ENCODE peak calls at places on chromosomes 7 and 10, in four cellular contexts. O, U, J and E are unnamed samples.

GRCh38 chr7:28096713-28097112 is 83.9 kb downstream of the JAZF1 start:
- DNase-seq in U (no peak), O (no peak), J (peak; percentile 51), E (peak; percentile 82)

GRCh38 chr7:94301024-94301588 is 93.6 kb upstream of the COL1A2 start:
- DNase-seq in U (peak; percentile 57), J (peak; percentile 57), O (peak; percentile 86), E (peak; percentile 96)

GRCh38 chr7:20785211-20786048 is 1.3 kb downstream of the SP8 start:
- DNase-seq in J (no peak), U (peak; percentile 68), O (peak; percentile 67), E (no peak)

GRCh38 chr7:100105534-100105933 is 4.1 kb downstream of the AP4M1 start:
- DNase-seq in J (no peak), U (no peak), O (no peak), E (no peak)

GRCh38 chr7:140229591-140230516 is 53.1 kb upstream of the KDM7A start:
- DNase-seq in J (peak; percentile 12), O (peak; percentile 74), U (peak; percentile 74), E (no peak)

GRCh38 chr10:119494224-119495060 is 48.1 kb downstream of the RGS10 start:
- DNase-seq in J (no peak), O (no peak), U (no peak), E (no peak)

GRCh38 chr10:109880886-109881467 is 42.3 kb downstream of the XPNPEP1 start:
- DNase-seq in J (no peak), U (no peak), O (no peak), E (no peak)

GRCh38 chr7:132789281-132789680 is 213.0 kb upstream of the PLXNA4 start:
- DNase-seq in U (no peak), J (no peak), O (no peak), E (no peak)

GRCh38 chr10:17075510-17075909 is 54.1 kb downstream of the CUBN start:
- DNase-seq in U (no peak), J (no peak), O (no peak), E (peak; percentile 22)

GRCh38 chr10:26489081-26489480 is 50.9 kb downstream of the APBB1IP start:
- DNase-seq in U (no peak), J (no peak), O (no peak), E (no peak)

GRCh38 chr10:133030791-133031190 is 56.9 kb upstream of the ADGRA1 start:
- DNase-seq in O (peak; percentile 64), U (no peak), J (peak; percentile 40), E (peak; percentile 42)

GRCh38 chr7:24912874-24913514 is 67.0 kb downstream of the OSBPL3 start:
- DNase-seq in O (no peak), J (no peak), U (peak; percentile 22), E (no peak)

GRCh38 chr10:107163086-107163880 is 1.2 kb downstream of the SORCS1 start:
- DNase-seq in O (no peak), U (no peak), J (peak; percentile 24), E (no peak)

GRCh38 chr10:122852261-122852660 is 6.6 kb upstream of the CUZD1 start:
- DNase-seq in U (no peak), O (no peak), J (no peak), E (no peak)

GRCh38 chr7:132776105-132776504 is 199.8 kb upstream of the PLXNA4 start:
- DNase-seq in U (no peak), O (no peak), J (no peak), E (no peak)

GRCh38 chr7:18491871-18492270 is 3.7 kb upstream of the HDAC9 start:
- DNase-seq in O (no peak), U (no peak), J (no peak), E (no peak)

GRCh38 chr10:105398202-105398601 is 757.1 kb downstream of the SORCS3 start:
- DNase-seq in J (no peak), U (no peak), O (no peak), E (no peak)

GRCh38 chr10:129233351-129234148 is 233.5 kb upstream of the MGMT start:
- DNase-seq in O (no peak), J (no peak), U (no peak), E (no peak)

GRCh38 chr7:44322631-44323363 is 2.6 kb downstream of the CAMK2B start:
- DNase-seq in J (no peak), U (peak; percentile 46), O (no peak), E (no peak)

GRCh38 chr10:104076743-104077160 is 8.9 kb downstream of the COL17A1 start:
- DNase-seq in J (peak; percentile 70), O (peak; percentile 58), U (no peak), E (no peak)

GRCh38 chr10:76558996-76559888 is 1078.4 kb downstream of the KCNMA1 start:
- DNase-seq in J (no peak), O (no peak), U (no peak), E (no peak)

GRCh38 chr7:27204851-27205322 is 5.0 kb upstream of the HOXA13 start:
- DNase-seq in U (peak; percentile 61), O (peak; percentile 46), J (no peak), E (peak; percentile 20)

GRCh38 chr7:143416565-143417149 is 8.0 kb upstream of the EPHA1 start:
- DNase-seq in J (peak; percentile 36), O (no peak), U (no peak), E (no peak)

GRCh38 chr7:1459930-1460756 is 873 bp upstream of the MICALL2 start:
- DNase-seq in O (peak; percentile 51), U (no peak), J (no peak), E (peak; percentile 23)

GRCh38 chr10:23437987-23438546 is 808 bp upstream of the OTUD1 start:
- DNase-seq in O (no peak), U (peak; percentile 35), J (no peak), E (no peak)

GRCh38 chr7:79093421-79093820 is 360.0 kb downstream of the MAGI2 start:
- DNase-seq in O (no peak), U (no peak), J (no peak), E (no peak)

GRCh38 chr10:124465003-124465776 is 3.6 kb downstream of the LHPP start:
- DNase-seq in O (no peak), J (no peak), U (no peak), E (no peak)

GRCh38 chr7:123154231-123154860 is 45.4 kb downstream of the SLC13A1 start:
- DNase-seq in U (peak; percentile 81), O (peak; percentile 67), J (peak; percentile 86), E (peak; percentile 91)

GRCh38 chr7:157006205-157006747 is 4.2 kb downstream of the MNX1 start:
- DNase-seq in U (peak; percentile 71), O (peak; percentile 63), J (no peak), E (no peak)

GRCh38 chr10:89553064-89553734 is 17.8 kb upstream of the SLC16A12 start:
- DNase-seq in U (no peak), O (no peak), J (no peak), E (peak; percentile 96)

GRCh38 chr7:4951903-4952636 is 6.9 kb downstream of the MMD2 start:
- DNase-seq in O (peak; percentile 62), J (no peak), U (no peak), E (peak; percentile 34)

GRCh38 chr10:42551582-42552187 is 86.7 kb downstream of the ZNF33B start:
- DNase-seq in J (peak; percentile 0), U (no peak), O (no peak), E (no peak)

GRCh38 chr10:100710151-100710871 is 35.1 kb upstream of the PAX2 start:
- DNase-seq in U (peak; percentile 61), J (no peak), O (no peak), E (peak; percentile 17)

GRCh38 chr7:1811850-1812692 is 142.0 kb downstream of the ELFN1 start:
- DNase-seq in U (no peak), J (peak; percentile 21), O (no peak), E (no peak)

DNA sequence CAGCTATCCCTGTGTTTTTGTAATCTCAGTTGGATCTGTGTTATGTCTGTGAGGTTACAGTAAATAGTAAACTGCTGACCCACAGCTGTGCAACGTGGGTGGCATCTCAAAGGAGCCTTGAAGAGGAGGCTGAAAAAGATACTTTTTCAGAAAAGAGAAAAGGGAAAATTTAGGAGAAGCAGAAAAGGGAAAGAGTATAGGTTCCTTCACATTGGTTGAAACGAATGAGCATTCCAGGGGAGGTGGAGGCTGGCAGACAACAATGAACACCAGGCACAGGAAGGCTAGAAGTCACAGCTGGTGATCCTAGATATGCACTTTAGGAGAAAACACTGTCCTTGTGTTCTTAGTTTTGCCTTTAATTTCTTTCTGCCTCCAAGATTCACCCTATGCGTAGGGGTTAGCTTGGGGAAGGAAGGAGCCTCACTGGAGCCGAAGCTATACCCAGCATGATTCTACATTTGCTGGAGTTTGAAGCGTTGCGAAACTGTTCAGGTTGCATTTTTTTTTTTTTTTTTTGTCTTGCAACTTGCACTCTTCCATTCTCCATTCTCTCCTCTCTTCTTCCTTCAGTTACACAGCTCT is 18.3 kb downstream of the CPED1 start:
- DNase-seq in J (no peak), U (no peak), O (no peak), E (no peak)
- H2BK12ac ChIP-seq in J (no peak overlapping the region), U (no peak overlapping the region), O (no peak overlapping the region), E (no peak overlapping the region)

DNA sequence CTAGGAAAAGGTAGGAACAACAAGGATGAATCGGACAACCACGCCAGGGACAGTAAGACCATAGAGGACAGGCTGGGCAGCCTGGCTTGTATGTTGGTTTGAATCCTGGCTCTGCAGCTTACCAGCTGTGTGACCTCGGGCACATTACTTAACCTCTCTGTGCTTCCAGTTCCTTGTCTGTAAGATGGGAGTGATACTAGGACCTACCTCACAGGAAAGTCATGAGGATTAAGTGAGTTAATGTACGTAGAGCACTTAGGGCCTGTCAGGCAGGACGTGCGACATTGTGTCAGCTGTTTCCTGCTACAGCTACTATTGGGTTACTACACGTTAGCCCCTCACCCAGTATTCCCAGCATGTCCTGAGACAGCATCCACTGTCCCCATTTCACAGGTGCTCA is 32.1 kb downstream of the PLAC9 start:
- DNase-seq in J (no peak), U (no peak), O (no peak), E (peak; percentile 75)
- H2BK12ac ChIP-seq in J (no peak overlapping the region), U (no peak overlapping the region), O (no peak overlapping the region), E (no peak overlapping the region)

GRCh38 chr7:128452552-128452951 is 3.1 kb upstream of the HILPDA start:
- DNase-seq in U (no peak), O (no peak), J (no peak), E (no peak)

GRCh38 chr7:128454808-128455555 is 696 bp upstream of the HILPDA start:
- DNase-seq in O (no peak), J (peak; percentile 40), U (no peak), E (peak; percentile 84)

GRCh38 chr7:128453836-128454804 is 1.6 kb upstream of the HILPDA start:
- DNase-seq in J (peak; percentile 65), O (peak; percentile 92), U (peak; percentile 77), E (peak; percentile 93)

GRCh38 chr7:128458956-128459355 is 3.3 kb downstream of the HILPDA start:
- DNase-seq in J (no peak), O (no peak), U (no peak), E (no peak)

DNA sequence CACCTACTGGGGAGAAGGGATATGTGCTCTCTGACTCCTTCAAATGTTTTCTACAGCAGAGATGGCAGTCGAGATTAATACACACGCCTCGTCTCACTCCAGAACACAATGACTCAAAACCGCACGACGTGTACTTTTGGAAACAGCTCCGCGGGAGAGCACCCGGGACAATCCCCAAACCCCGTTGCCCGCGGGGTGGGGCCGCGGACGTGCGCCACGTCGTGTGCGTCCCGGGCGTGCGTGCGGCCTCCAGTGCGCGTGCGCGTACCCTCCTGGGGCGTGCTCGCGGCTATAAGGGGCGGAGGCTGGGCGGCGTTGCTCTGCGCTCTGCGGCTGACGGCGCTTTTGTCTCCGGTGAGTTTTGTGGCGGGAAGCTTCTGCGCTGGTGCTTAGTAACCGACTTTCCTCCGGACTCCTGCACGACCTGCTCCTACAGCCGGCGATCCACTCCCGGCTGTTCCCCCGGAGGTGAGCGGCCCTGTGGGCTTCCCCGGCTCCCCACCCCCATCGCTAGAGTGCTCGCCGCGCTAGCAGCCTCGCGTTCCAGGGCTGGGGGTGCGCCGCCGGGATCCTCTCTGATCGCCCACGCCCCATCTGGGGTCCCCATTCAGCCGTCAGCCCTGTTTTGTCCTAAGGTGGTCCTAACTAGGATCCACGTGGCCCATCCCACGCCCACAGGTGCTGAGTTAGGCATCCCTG is at the start of gene HILPDA:
- DNase-seq in J (peak; percentile 85), U (peak; percentile 93), O (peak; percentile 86), E (peak; percentile 99)
- H2BK12ac ChIP-seq in J (no peak within 1 kb of the TSS), U (no peak within 1 kb of the TSS), O (no peak within 1 kb of the TSS), E (peak within 1 kb of the TSS; percentile 74)

GRCh38 chr7:114921636-114922150 is at the start of gene MDFIC:
- DNase-seq in J (no peak), U (no peak), O (peak; percentile 59), E (no peak)
- H2BK12ac ChIP-seq in J (peak within 1 kb of the TSS; percentile 42), U (no peak within 1 kb of the TSS), O (no peak within 1 kb of the TSS), E (peak within 1 kb of the TSS; percentile 76)